ENCODE peak calls at places on chromosomes 1 and 21, in six cellular contexts. L is body of pancreas, Q is GM12878, W is neural crest cell, S is brain microvascular endothelial cell, E is tibial artery. B is an unnamed sample.

GRCh38 chr1:240613353-240614142 is 1.6 kb upstream of the GREM2 start:
- DNase-seq in L (no peak), Q (no peak), W (no peak), S (no peak), E (no peak), B (no peak)

GRCh38 chr1:150272379-150272840 is at the start of gene C1orf54:
- DNase-seq in L (peak; percentile 31), Q (no peak), W (no peak), S (peak; percentile 64), E (peak; percentile 85), B (no peak)

GRCh38 chr1:175129997-175130648 is 62.5 kb downstream of the KIAA0040 start:
- DNase-seq in L (no peak), Q (no peak), W (no peak), S (peak; percentile 26), E (no peak), B (no peak)

GRCh38 chr1:15950763-15951295 is 25.1 kb downstream of the ZBTB17 start:
- DNase-seq in L (no peak), Q (no peak), W (no peak), S (no peak), E (peak; percentile 81), B (no peak)

GRCh38 chr1:247528812-247529474 is 7.3 kb downstream of the OR2C3 start:
- DNase-seq in L (no peak), Q (no peak), W (no peak), S (no peak), E (no peak), B (no peak)

GRCh38 chr1:11654571-11655262 is at the start of gene FBXO44:
- DNase-seq in L (peak; percentile 83), Q (no peak), W (no peak), S (no peak), E (no peak), B (no peak)

GRCh38 chr1:244391761-244392160 is 59.9 kb downstream of the ADSS2 start:
- DNase-seq in L (no peak), Q (no peak), W (no peak), S (no peak), E (no peak), B (no peak)

GRCh38 chr1:29120367-29120766 is 3.3 kb downstream of the TMEM200B start:
- DNase-seq in L (no peak), Q (no peak), W (no peak), S (no peak), E (no peak), B (no peak)

GRCh38 chr1:61641578-61642336 is 83.2 kb downstream of the TM2D1 start:
- DNase-seq in L (peak; percentile 73), Q (no peak), W (peak; percentile 47), S (peak; percentile 62), E (peak; percentile 86), B (no peak)

GRCh38 chr1:3948344-3948743 is 48.3 kb upstream of the C1orf174 start:
- DNase-seq in L (no peak), Q (no peak), W (no peak), S (no peak), E (no peak), B (no peak)

GRCh38 chr1:154445040-154445472 is 39.9 kb downstream of the IL6R start:
- DNase-seq in L (no peak), Q (peak; percentile 59), W (no peak), S (peak; percentile 62), E (no peak), B (peak; percentile 72)

GRCh38 chr1:171484760-171485374 is 463 bp upstream of the PRRC2C start:
- DNase-seq in L (no peak), Q (no peak), W (no peak), S (no peak), E (no peak), B (no peak)

GRCh38 chr1:226605573-226605950 is 57.0 kb downstream of the STUM start:
- DNase-seq in L (no peak), Q (no peak), W (no peak), S (no peak), E (no peak), B (no peak)

GRCh38 chr1:217369271-217369981 is 261.5 kb downstream of the GPATCH2 start:
- DNase-seq in L (no peak), Q (peak; percentile 33), W (no peak), S (no peak), E (no peak), B (peak; percentile 30)

GRCh38 chr1:111743679-111744101 is 4.5 kb upstream of the INKA2 start:
- DNase-seq in L (no peak), Q (no peak), W (no peak), S (peak; percentile 75), E (no peak), B (no peak)

GRCh38 chr21:31509108-31510017 is 150.1 kb upstream of the SOD1 start:
- DNase-seq in L (no peak), Q (peak; percentile 41), W (peak; percentile 12), S (peak; percentile 63), E (no peak), B (peak; percentile 43)

GRCh38 chr1:235999259-235999925 is 65.5 kb downstream of the NID1 start:
- DNase-seq in L (no peak), Q (peak; percentile 96), W (no peak), S (peak; percentile 97), E (no peak), B (peak; percentile 84)

GRCh38 chr1:39076127-39076798 is 50.1 kb downstream of the NDUFS5 start:
- DNase-seq in L (peak; percentile 83), Q (no peak), W (no peak), S (peak; percentile 69), E (peak; percentile 79), B (no peak)

GRCh38 chr1:89995595-89996397 is 886 bp downstream of the ZNF326 start:
- DNase-seq in L (no peak), Q (no peak), W (no peak), S (no peak), E (no peak), B (no peak)

GRCh38 chr1:228695015-228695955 is 40.0 kb upstream of the RHOU start:
- DNase-seq in L (no peak), Q (no peak), W (no peak), S (no peak), E (no peak), B (no peak)

GRCh38 chr1:3277121-3277520 is 177.3 kb upstream of the ARHGEF16 start:
- DNase-seq in L (no peak), Q (no peak), W (no peak), S (no peak), E (no peak), B (no peak)

GRCh38 chr1:109794319-109795132 is 30.8 kb upstream of the EPS8L3 start:
- DNase-seq in L (no peak), Q (no peak), W (no peak), S (no peak), E (peak; percentile 20), B (no peak)

GRCh38 chr1:174359454-174359805 is 88.3 kb upstream of the GPR52 start:
- DNase-seq in L (peak; percentile 8), Q (no peak), W (no peak), S (no peak), E (no peak), B (no peak)

GRCh38 chr1:165697491-165697880 is 876 bp downstream of the ALDH9A1 start:
- DNase-seq in L (no peak), Q (no peak), W (no peak), S (no peak), E (no peak), B (no peak)

GRCh38 chr1:165695011-165695410 is 3.4 kb downstream of the ALDH9A1 start:
- DNase-seq in L (no peak), Q (no peak), W (no peak), S (no peak), E (no peak), B (no peak)

GRCh38 chr1:165696625-165697100 is 1.7 kb downstream of the ALDH9A1 start:
- DNase-seq in L (peak; percentile 48), Q (no peak), W (no peak), S (peak; percentile 38), E (peak; percentile 40), B (no peak)

GRCh38 chr1:165699577-165699976 is 1.2 kb upstream of the ALDH9A1 start:
- DNase-seq in L (no peak), Q (no peak), W (no peak), S (no peak), E (no peak), B (no peak)

DNA sequence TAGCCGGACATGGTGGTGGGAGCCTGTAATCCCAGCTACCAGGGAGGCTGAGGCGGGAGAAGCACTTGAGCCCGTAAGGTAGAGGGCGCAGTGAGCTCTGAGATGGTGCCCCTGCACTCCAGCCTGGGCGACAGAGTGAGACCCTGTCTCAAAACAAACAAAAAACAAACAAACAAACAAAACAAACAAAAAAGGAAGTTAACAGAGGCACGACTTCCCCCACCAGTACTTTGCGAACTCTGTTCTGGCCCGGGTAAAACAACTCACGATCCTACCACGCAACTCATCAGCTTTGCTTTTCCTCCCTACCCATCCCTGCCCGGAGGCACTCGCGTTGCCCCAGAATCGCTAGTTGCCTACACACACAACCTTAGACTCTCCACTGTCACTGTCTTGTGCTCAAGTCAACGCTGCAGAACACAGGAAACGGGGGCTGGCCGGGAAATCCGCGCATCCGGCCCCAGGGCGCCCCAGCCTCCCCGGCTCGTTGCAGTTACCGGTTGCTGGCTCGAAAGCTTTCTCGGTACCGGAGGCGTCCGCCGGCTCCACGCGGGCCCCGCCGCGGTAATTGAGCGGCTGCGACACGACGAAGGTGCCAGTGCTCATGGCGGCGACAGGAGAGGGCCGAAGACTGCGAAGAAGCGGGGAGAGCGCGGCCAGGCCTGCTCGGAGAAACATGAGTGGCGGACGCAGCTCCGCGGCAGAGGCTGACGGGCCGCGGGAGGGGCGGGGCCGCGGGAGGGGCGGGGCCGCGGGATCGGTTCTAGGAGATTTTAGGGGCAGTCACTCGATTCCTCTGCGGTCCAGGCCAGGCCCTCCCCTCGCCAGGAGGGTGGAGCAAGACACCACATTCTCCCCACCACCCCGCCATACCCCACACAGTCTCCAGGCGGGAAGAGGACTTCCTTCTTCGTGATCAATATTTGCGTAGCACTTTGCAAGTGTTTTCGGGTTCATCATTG is at the start of gene ALDH9A1:
- DNase-seq in L (peak; percentile 83), Q (peak; percentile 41), W (peak; percentile 79), S (peak; percentile 79), E (peak; percentile 83), B (peak; percentile 57)
- TF ChIP-seq CTCF in L (peak; percentile 46), Q (peak; percentile 19), W (peak; percentile 58), S (peak; percentile 50), E (peak; percentile 33), B (peak; percentile 36)

GRCh38 chr1:233327938-233328660 is 575 bp downstream of the MAP3K21 start:
- DNase-seq in L (peak; percentile 36), Q (no peak), W (no peak), S (no peak), E (no peak), B (no peak)
- TF ChIP-seq CTCF in L (no peak), Q (no peak), W (no peak), S (no peak), E (no peak), B (no peak)

GRCh38 chr1:70115315-70115714 is 90.1 kb downstream of the LRRC40 start:
- DNase-seq in L (no peak), Q (no peak), W (no peak), S (no peak), E (no peak), B (no peak)

DNA sequence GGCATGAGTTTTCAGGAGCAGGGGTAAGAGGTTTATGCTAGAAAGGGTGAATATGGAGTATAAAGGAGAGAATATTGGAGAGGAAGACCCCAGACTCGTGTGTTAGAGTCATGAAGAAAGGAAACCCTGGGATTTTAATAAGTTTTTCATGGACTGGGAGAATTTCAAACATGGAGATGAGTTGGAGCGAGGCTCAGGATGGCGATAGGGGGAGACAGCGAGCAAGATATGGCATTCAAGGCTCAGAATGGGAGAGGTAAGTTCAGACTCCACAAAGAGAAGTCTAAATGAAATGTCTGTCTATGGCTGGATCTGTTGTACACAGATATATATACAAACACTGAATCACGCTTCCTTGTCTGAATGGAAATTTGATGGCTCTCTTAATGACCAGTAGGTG is 92.5 kb downstream of the LRRC40 start:
- DNase-seq in L (no peak), Q (no peak), W (no peak), S (no peak), E (no peak), B (no peak)
- TF ChIP-seq CTCF in L (no peak), Q (peak; percentile 27), W (no peak), S (peak; percentile 27), E (no peak), B (peak; percentile 38)

GRCh38 chr1:52056110-52056936 is at the start of gene BTF3L4:
- DNase-seq in L (peak; percentile 98), Q (peak; percentile 66), W (peak; percentile 88), S (peak; percentile 96), E (peak; percentile 97), B (peak; percentile 83)
- TF ChIP-seq CTCF in L (no peak), Q (no peak), W (peak; percentile 22), S (no peak), E (no peak), B (no peak)

B was measured in GM12864.